ENCODE peak calls at places on chromosomes 16 and 17, in nine cellular contexts. J, F, S, A, B, R, I, Z and U are unnamed samples.
A peak's percentile ranks its signal among the peaks of the same experiment; 100 is the strongest.

GRCh38 chr17:2222901-2223616 is 80.5 kb downstream of the SMG6 start:
- DNase-seq in J (peak; percentile 64), F (no peak), S (no peak), A (peak; percentile 68), B (no peak), R (peak; percentile 66), I (no peak), Z (no peak), U (peak; percentile 44)

GRCh38 chr16:75104836-75105235 is 11.7 kb downstream of the LDHD start:
- DNase-seq in J (no peak), F (peak; percentile 61), S (no peak), A (no peak), B (no peak), R (no peak), I (no peak), Z (no peak), U (no peak)

GRCh38 chr16:19008245-19008644 is 24.5 kb downstream of the TMC7 start:
- DNase-seq in J (peak; percentile 96), F (no peak), S (no peak), A (no peak), B (no peak), R (no peak), I (no peak), Z (peak; percentile 80), U (no peak)

GRCh38 chr17:83124871-83125514 is 45.6 kb downstream of the METRNL start:
- DNase-seq in J (no peak), F (peak; percentile 66), S (no peak), A (no peak), B (no peak), R (no peak), I (no peak), Z (no peak), U (no peak)

GRCh38 chr16:1338119-1338730 is 4.8 kb downstream of the BAIAP3 start:
- DNase-seq in J (no peak), F (no peak), S (no peak), A (no peak), B (no peak), R (no peak), I (no peak), Z (no peak), U (peak; percentile 59)

GRCh38 chr17:3710951-3711383 is 12.7 kb upstream of the HASPIN start:
- DNase-seq in J (peak; percentile 63), F (no peak), S (no peak), A (no peak), B (peak; percentile 96), R (peak; percentile 64), I (no peak), Z (peak; percentile 41), U (peak; percentile 60)

GRCh38 chr17:56934280-56934679 is 20.4 kb upstream of the TRIM25 start:
- DNase-seq in J (no peak), F (no peak), S (no peak), A (no peak), B (no peak), R (no peak), I (no peak), Z (no peak), U (no peak)

GRCh38 chr16:48250520-48251278 is 3.4 kb upstream of the ABCC11 start:
- DNase-seq in J (no peak), F (no peak), S (no peak), A (no peak), B (no peak), R (no peak), I (no peak), Z (no peak), U (no peak)

GRCh38 chr16:1749152-1750117 is 21.9 kb downstream of the NME3 start:
- DNase-seq in J (peak; percentile 14), F (no peak), S (no peak), A (no peak), B (no peak), R (no peak), I (no peak), Z (no peak), U (no peak)

GRCh38 chr17:29115435-29115834 is 64.8 kb downstream of the MYO18A start:
- DNase-seq in J (no peak), F (no peak), S (no peak), A (no peak), B (no peak), R (no peak), I (no peak), Z (no peak), U (no peak)

GRCh38 chr17:8124350-8125195 is 667 bp upstream of the HES7 start:
- DNase-seq in J (no peak), F (no peak), S (no peak), A (no peak), B (peak; percentile 30), R (peak; percentile 29), I (no peak), Z (peak; percentile 29), U (no peak)

GRCh38 chr17:8125947-8126305 is 2.0 kb upstream of the HES7 start:
- DNase-seq in J (no peak), F (no peak), S (no peak), A (no peak), B (peak; percentile 28), R (no peak), I (no peak), Z (no peak), U (peak; percentile 44)

GRCh38 chr17:8126306-8127066 is 2.6 kb upstream of the HES7 start:
- DNase-seq in J (no peak), F (peak; percentile 81), S (no peak), A (no peak), B (peak; percentile 53), R (peak; percentile 46), I (peak; percentile 59), Z (peak; percentile 61), U (no peak)

GRCh38 chr17:8123695-8124349 is at the start of gene HES7:
- DNase-seq in J (no peak), F (no peak), S (no peak), A (no peak), B (no peak), R (peak; percentile 7), I (peak; percentile 51), Z (peak; percentile 53), U (peak; percentile 50)

GRCh38 chr17:8125196-8125946 is 1.5 kb upstream of the HES7 start:
- DNase-seq in J (no peak), F (peak; percentile 90), S (peak; percentile 60), A (peak; percentile 78), B (peak; percentile 78), R (peak; percentile 71), I (peak; percentile 91), Z (peak; percentile 84), U (peak; percentile 70)
- H3K4me1 ChIP-seq in J (peaks cover 47% of the 10 kb centered on the region), F (no peaks in the 10 kb centered on the region), S (peaks cover 72% of the 10 kb centered on the region), A (peaks cover 30% of the 10 kb centered on the region), B (peaks cover 69% of the 10 kb centered on the region), R (peaks cover 30% of the 10 kb centered on the region), I (peaks cover 28% of the 10 kb centered on the region), Z (peaks cover 12% of the 10 kb centered on the region), U (peaks cover 4% of the 10 kb centered on the region)

DNA sequence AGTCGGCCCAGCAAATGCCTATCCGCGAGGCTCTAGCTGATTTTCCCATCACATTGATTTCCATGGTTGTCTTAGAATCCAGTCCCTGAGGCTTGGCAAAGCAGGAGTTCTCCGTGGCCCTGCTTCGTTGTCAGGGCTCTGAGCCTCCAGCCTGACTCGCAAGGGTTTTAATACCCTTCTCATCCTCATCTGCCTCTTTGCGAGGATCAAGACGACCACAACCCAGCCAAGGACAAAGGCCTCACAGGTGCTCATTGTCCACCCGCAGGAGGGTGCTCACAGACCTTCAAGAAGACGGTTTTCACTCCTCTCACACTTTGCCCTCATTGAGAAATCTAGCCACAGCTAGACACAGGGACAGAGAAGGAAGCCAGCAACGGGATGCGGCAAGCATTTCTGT is 610.8 kb downstream of the KCNJ18 start:
- DNase-seq in J (no peak), F (no peak), S (no peak), A (no peak), B (no peak), R (no peak), I (no peak), Z (no peak), U (no peak)
- H3K9me3 ChIP-seq in J (peaks cover 14% of the 10 kb centered on the region), F (peaks cover 2% of the 10 kb centered on the region), S (no peaks in the 10 kb centered on the region), A (no peaks in the 10 kb centered on the region), B (peaks cover 55% of the 10 kb centered on the region), R (peaks cover 7% of the 10 kb centered on the region), I (no peaks in the 10 kb centered on the region), Z (no peaks in the 10 kb centered on the region), U (no peaks in the 10 kb centered on the region)

DNA sequence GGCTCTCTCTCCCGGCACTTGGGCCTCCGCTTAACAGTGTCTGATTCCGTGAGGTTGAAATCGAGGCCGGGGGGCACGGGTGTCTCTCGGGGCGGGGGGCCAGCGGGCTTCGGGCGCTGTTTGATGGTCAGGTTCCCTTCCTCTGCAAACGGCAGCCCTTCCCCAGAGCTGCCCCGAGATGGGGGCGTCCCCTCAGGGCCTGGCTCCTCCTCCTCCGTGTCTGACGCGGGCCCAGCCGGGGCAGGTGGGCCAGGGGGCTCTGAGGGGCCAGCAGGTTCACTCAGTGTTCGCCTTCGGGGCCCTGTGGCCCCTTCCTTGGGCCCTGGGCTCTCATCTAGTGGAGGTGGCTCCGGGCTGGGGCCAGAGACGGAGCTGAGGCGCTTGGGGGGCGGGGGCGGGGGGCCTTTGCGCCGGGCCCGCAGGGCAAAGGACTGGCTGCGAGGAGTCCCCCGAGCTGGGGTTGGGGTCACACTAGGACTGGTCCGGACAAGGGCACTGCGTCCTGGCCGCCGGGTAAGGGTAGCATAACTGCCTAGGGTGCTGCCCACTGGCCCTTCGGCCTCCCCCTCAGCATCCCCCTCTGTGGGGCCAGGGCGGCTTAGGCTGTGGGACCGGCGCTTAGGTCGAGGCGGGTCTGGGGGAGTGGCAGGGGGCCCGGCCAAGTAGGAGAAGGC is 13.1 kb downstream of the CASKIN2 start:
- DNase-seq in J (no peak), F (no peak), S (no peak), A (no peak), B (no peak), R (no peak), I (no peak), Z (no peak), U (no peak)
- H3K27ac ChIP-seq in J (no peak overlapping the region), F (no peak overlapping the region), S (no peak overlapping the region), A (no peak overlapping the region), B (no peak overlapping the region), R (no peak overlapping the region), I (no peak overlapping the region), Z (no peak overlapping the region), U (no peak overlapping the region)

GRCh38 chr17:46191332-46192210 is 1.7 kb downstream of the KANSL1 start:
- DNase-seq in J (no peak), F (no peak), S (no peak), A (no peak), B (peak; percentile 52), R (peak; percentile 67), I (peak; percentile 52), Z (peak; percentile 10), U (peak; percentile 71)

GRCh38 chr17:46192484-46193245 is 564 bp downstream of the KANSL1 start:
- DNase-seq in J (peak; percentile 60), F (peak; percentile 89), S (no peak), A (peak; percentile 76), B (peak; percentile 60), R (peak; percentile 73), I (peak; percentile 75), Z (no peak), U (peak; percentile 83)

GRCh38 chr17:46193246-46193625 is at the start of gene KANSL1:
- DNase-seq in J (peak; percentile 79), F (peak; percentile 97), S (peak; percentile 76), A (peak; percentile 91), B (peak; percentile 91), R (peak; percentile 87), I (peak; percentile 97), Z (peak; percentile 80), U (peak; percentile 97)

GRCh38 chr17:46190763-46191162 is 2.5 kb downstream of the KANSL1 start:
- DNase-seq in J (no peak), F (no peak), S (no peak), A (no peak), B (no peak), R (no peak), I (no peak), Z (no peak), U (no peak)

DNA sequence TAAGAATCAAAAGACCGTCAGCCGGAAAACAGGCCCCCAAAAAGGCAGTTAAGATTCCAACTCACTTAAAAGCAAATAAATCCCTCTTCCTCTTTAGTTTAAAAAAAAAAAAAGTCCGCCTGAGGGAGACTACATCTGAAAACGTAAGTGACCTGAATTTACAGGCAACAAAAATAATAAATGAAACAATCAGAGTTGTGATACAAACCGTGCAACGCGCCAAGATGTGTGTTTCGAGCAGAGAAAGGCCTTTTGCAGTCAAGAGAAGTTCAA is 1.1 kb downstream of the KANSL1 start:
- DNase-seq in J (no peak), F (no peak), S (no peak), A (no peak), B (peak; percentile 37), R (no peak), I (no peak), Z (no peak), U (no peak)
- H3K4me1 ChIP-seq in J (peaks cover 9% of the 10 kb centered on the region), F (no peaks in the 10 kb centered on the region), S (peaks cover 49% of the 10 kb centered on the region), A (peaks cover 47% of the 10 kb centered on the region), B (peaks cover 73% of the 10 kb centered on the region), R (peaks cover 32% of the 10 kb centered on the region), I (peaks cover 14% of the 10 kb centered on the region), Z (peaks cover 34% of the 10 kb centered on the region), U (peaks cover 41% of the 10 kb centered on the region)